ENCODE peak calls at places on chromosome X, in six cellular contexts. L, K, I, Y, O and A are unnamed samples. For H3K4me1, the result is how much of the 10 kb centered on the place peaks cover.

GRCh38 chrX:24860140-24860539 is 155.6 kb downstream of the ARX start:
- DNase-seq in L (no peak), K (no peak), I (no peak), Y (no peak), O (no peak), A (no peak)

GRCh38 chrX:153725832-153726285 is 1.2 kb downstream of the ABCD1 start:
- DNase-seq in L (no peak), K (no peak), I (no peak), Y (no peak), O (no peak), A (no peak)

GRCh38 chrX:135923353-135923752 is 29.8 kb downstream of the SAGE1 start:
- DNase-seq in L (no peak), K (no peak), I (no peak), Y (no peak), O (no peak), A (no peak)

GRCh38 chrX:53093177-53093655 is 726 bp upstream of the KANTR start:
- DNase-seq in L (peak), K (peak), I (no peak), Y (peak), O (peak), A (peak)

GRCh38 chrX:23505531-23506303 is 161.6 kb upstream of the PRDX4 start:
- DNase-seq in L (no peak), K (no peak), I (no peak), Y (no peak), O (no peak), A (no peak)

GRCh38 chrX:9730752-9731151 is 34.9 kb downstream of the GPR143 start:
- DNase-seq in L (no peak), K (no peak), I (no peak), Y (no peak), O (no peak), A (peak)

GRCh38 chrX:142089193-142089592 is 115.9 kb downstream of the MAGEC2 start:
- DNase-seq in L (no peak), K (no peak), I (no peak), Y (no peak), O (no peak), A (no peak)

GRCh38 chrX:10533686-10534365 is 86.6 kb downstream of the MID1 start:
- DNase-seq in L (no peak), K (no peak), I (no peak), Y (no peak), O (no peak), A (no peak)

GRCh38 chrX:46324166-46324565 is 221.1 kb downstream of the ZNF674 start:
- DNase-seq in L (no peak), K (no peak), I (no peak), Y (no peak), O (no peak), A (no peak)

GRCh38 chrX:46325312-46325877 is 219.8 kb downstream of the ZNF674 start:
- DNase-seq in L (no peak), K (no peak), I (no peak), Y (no peak), O (peak), A (no peak)

GRCh38 chrX:46327229-46328081 is 217.8 kb downstream of the ZNF674 start:
- DNase-seq in L (no peak), K (no peak), I (peak), Y (no peak), O (peak), A (no peak)

GRCh38 chrX:46328133-46328532 is 217.1 kb downstream of the ZNF674 start:
- DNase-seq in L (no peak), K (no peak), I (no peak), Y (no peak), O (no peak), A (no peak)

DNA sequence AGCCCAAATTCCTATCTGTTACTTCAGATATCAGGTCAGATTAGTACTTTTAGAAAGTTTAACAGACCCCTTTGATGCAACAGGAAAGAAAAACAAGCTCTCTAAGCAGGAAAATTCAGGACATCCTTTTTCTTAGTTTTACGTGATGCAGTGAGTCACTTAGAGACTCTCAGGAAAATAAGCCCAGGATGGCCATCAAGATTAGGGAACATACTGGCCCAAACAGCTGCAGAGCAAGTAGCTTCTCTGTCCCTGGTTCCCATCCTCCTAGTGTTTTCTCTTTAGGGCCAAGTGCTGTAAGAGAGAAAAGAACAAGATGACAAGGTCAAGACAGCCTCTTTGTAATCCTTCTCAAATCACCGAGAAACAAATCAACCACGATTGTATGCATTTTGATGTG is 219.1 kb downstream of the ZNF674 start:
- DNase-seq in L (no peak), K (no peak), I (no peak), Y (no peak), O (no peak), A (no peak)
- H3K4me1 ChIP-seq in L (under half), K (under half), I (under half), Y (under half), O (under half), A (under half)

DNA sequence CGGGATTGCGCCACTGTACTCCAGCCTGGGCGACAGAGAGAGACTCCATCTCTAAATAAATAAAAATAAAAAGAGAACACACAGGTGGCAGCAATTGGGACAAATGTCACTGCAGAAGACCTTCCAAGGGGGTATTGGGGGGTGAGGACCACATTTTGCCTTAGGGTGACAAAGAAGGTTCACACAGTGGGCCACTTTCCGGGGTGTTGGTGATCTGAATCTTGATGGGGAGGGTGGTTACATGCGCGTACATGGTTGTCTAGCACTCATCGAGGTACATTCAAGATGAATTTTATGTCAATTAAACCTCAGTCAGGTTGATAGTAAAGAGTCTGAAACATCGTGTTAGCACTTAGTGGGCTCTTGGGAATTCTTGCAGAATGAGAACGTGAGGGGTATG is 20.5 kb upstream of the TMSB4X start:
- DNase-seq in L (no peak), K (no peak), I (no peak), Y (no peak), O (no peak), A (no peak)
- H3K4me1 ChIP-seq in L (half or more), K (half or more), I (under half), Y (under half), O (under half), A (half or more)

DNA sequence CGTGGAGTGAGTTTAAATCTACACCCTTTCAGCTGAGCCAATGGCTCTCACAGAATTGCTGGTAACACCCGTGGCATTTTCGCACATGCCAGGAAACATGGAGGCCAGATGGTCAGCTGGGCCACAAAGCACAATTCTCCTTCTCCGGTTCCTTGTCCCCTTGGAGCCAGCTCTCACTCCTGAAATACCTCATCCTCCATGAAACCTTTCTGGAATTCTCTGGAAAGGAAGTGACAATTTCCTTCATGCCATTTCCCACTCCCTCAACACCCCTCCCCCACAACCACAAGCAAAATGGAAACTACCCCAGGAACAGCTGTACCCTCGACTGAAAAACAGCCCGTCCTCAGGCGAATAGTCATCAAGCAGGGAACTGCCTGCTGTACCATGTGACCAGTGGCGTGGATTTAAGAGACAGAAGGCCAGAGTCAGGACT is 24.7 kb downstream of the ELF4 start:
- DNase-seq in L (no peak), K (no peak), I (no peak), Y (no peak), O (no peak), A (no peak)
- H3K4me1 ChIP-seq in L (half or more), K (half or more), I (under half), Y (under half), O (half or more), A (half or more)

GRCh38 chrX:19756577-19757131 is 130.7 kb downstream of the SH3KBP1 start:
- DNase-seq in L (no peak), K (no peak), I (no peak), Y (no peak), O (no peak), A (no peak)

GRCh38 chrX:19752043-19752442 is 135.4 kb downstream of the SH3KBP1 start:
- DNase-seq in L (no peak), K (no peak), I (no peak), Y (no peak), O (no peak), A (no peak)

GRCh38 chrX:19750028-19750786 is 137.2 kb downstream of the SH3KBP1 start:
- DNase-seq in L (no peak), K (no peak), I (no peak), Y (no peak), O (no peak), A (no peak)

GRCh38 chrX:19751068-19751467 is 136.3 kb downstream of the SH3KBP1 start:
- DNase-seq in L (no peak), K (no peak), I (no peak), Y (no peak), O (no peak), A (no peak)

DNA sequence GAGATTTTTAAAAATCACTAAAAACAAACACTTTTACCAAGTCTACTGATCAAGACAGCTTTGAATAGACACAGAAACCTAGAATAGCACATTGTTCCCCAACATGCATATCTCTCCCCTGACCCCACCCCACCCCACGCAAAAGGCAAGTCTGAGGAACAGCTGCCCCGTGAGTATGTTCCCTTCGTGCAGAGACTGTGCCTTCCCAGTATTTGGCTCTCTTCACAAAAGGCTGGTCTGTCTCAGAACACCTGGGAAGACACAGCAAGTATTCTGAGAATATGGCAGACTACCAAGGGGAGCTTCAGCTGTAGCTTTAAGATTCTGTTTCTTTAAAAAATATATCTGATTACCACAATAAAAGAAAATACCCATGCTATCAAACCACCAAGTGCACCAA is 134.0 kb downstream of the SH3KBP1 start:
- DNase-seq in L (no peak), K (no peak), I (no peak), Y (no peak), O (no peak), A (no peak)
- H3K4me1 ChIP-seq in L (half or more), K (under half), I (under half), Y (under half), O (under half), A (under half)

GRCh38 chrX:85964744-85965143 is 82.6 kb downstream of the CHM start:
- DNase-seq in L (no peak), K (no peak), I (no peak), Y (no peak), O (no peak), A (no peak)
- H3K4me1 ChIP-seq in L (under half), K (under half), I (under half), Y (under half), O (under half), A (under half)

GRCh38 chrX:30620125-30620524 is 33.1 kb upstream of the GK start:
- DNase-seq in L (no peak), K (no peak), I (no peak), Y (no peak), O (no peak), A (no peak)
- H3K4me1 ChIP-seq in L (under half), K (under half), I (under half), Y (under half), O (under half), A (under half)

GRCh38 chrX:97311066-97311778 is 427.5 kb downstream of the RPA4 start:
- DNase-seq in L (no peak), K (peak), I (no peak), Y (no peak), O (no peak), A (no peak)
- H3K4me1 ChIP-seq in L (under half), K (under half), I (under half), Y (under half), O (under half), A (under half)